ENCODE peak calls at places on chromosomes 11 and 22, in five cellular contexts. One of them, this sample, is unnamed.

GRCh38 chr11:110761994-110762393 is 49.8 kb upstream of the ARHGAP20 start:
- DNase-seq in colonic mucosa: no peak
- DNase-seq in psoas muscle: no peak
- DNase-seq in upper lobe of right lung: no peak
- DNase-seq in fibroblast of lung: no peak
- DNase-seq in this sample: peak; percentile 65

GRCh38 chr22:35392357-35392756 is 7.6 kb upstream of the MCM5 start:
- DNase-seq in colonic mucosa: no peak
- DNase-seq in psoas muscle: no peak
- DNase-seq in upper lobe of right lung: no peak
- DNase-seq in fibroblast of lung: no peak
- DNase-seq in this sample: no peak

GRCh38 chr22:44561139-44561840 is 63.3 kb upstream of the RTL6 start:
- DNase-seq in colonic mucosa: no peak
- DNase-seq in psoas muscle: no peak
- DNase-seq in upper lobe of right lung: peak; percentile 13
- DNase-seq in fibroblast of lung: no peak
- DNase-seq in this sample: no peak

GRCh38 chr11:87597696-87598095 is 560.0 kb downstream of the TMEM135 start:
- DNase-seq in colonic mucosa: no peak
- DNase-seq in psoas muscle: no peak
- DNase-seq in upper lobe of right lung: no peak
- DNase-seq in fibroblast of lung: peak; percentile 31
- DNase-seq in this sample: no peak

GRCh38 chr11:10638285-10638684 is 55.3 kb downstream of the IRAG1 start:
- DNase-seq in colonic mucosa: no peak
- DNase-seq in psoas muscle: no peak
- DNase-seq in upper lobe of right lung: no peak
- DNase-seq in fibroblast of lung: peak; percentile 82
- DNase-seq in this sample: no peak

GRCh38 chr22:23769321-23769965 is 1.7 kb upstream of the CHCHD10 start:
- DNase-seq in colonic mucosa: no peak
- DNase-seq in psoas muscle: no peak
- DNase-seq in upper lobe of right lung: no peak
- DNase-seq in fibroblast of lung: no peak
- DNase-seq in this sample: no peak

GRCh38 chr11:88522624-88523361 is 185.3 kb upstream of the CTSC start:
- DNase-seq in colonic mucosa: no peak
- DNase-seq in psoas muscle: no peak
- DNase-seq in upper lobe of right lung: no peak
- DNase-seq in fibroblast of lung: no peak
- DNase-seq in this sample: no peak

GRCh38 chr11:17528181-17528691 is 16.0 kb downstream of the USH1C start:
- DNase-seq in colonic mucosa: peak; percentile 48
- DNase-seq in psoas muscle: peak; percentile 71
- DNase-seq in upper lobe of right lung: no peak
- DNase-seq in fibroblast of lung: peak; percentile 11
- DNase-seq in this sample: peak; percentile 42

GRCh38 chr11:9039863-9040262 is 36.1 kb upstream of the NRIP3 start:
- DNase-seq in colonic mucosa: no peak
- DNase-seq in psoas muscle: no peak
- DNase-seq in upper lobe of right lung: no peak
- DNase-seq in fibroblast of lung: no peak
- DNase-seq in this sample: no peak

GRCh38 chr11:123360267-123360936 is 69.7 kb upstream of the GRAMD1B start:
- DNase-seq in colonic mucosa: no peak
- DNase-seq in psoas muscle: no peak
- DNase-seq in upper lobe of right lung: no peak
- DNase-seq in fibroblast of lung: no peak
- DNase-seq in this sample: no peak

GRCh38 chr11:107565219-107565937 is at the start of gene ALKBH8:
- DNase-seq in colonic mucosa: peak; percentile 83
- DNase-seq in psoas muscle: peak; percentile 87
- DNase-seq in upper lobe of right lung: peak; percentile 86
- DNase-seq in fibroblast of lung: peak; percentile 62
- DNase-seq in this sample: peak; percentile 75

GRCh38 chr22:43693245-43693644 is 118.9 kb downstream of the EFCAB6 start:
- DNase-seq in colonic mucosa: no peak
- DNase-seq in psoas muscle: no peak
- DNase-seq in upper lobe of right lung: no peak
- DNase-seq in fibroblast of lung: no peak
- DNase-seq in this sample: no peak

GRCh38 chr22:36362819-36363377 is 24.9 kb downstream of the MYH9 start:
- DNase-seq in colonic mucosa: no peak
- DNase-seq in psoas muscle: no peak
- DNase-seq in upper lobe of right lung: no peak
- DNase-seq in fibroblast of lung: peak; percentile 62
- DNase-seq in this sample: no peak

GRCh38 chr11:35736952-35737351 is 74.4 kb downstream of the TRIM44 start:
- DNase-seq in colonic mucosa: no peak
- DNase-seq in psoas muscle: no peak
- DNase-seq in upper lobe of right lung: no peak
- DNase-seq in fibroblast of lung: no peak
- DNase-seq in this sample: no peak

GRCh38 chr22:26828311-26828710 is 170.9 kb downstream of the MIAT start:
- DNase-seq in colonic mucosa: no peak
- DNase-seq in psoas muscle: no peak
- DNase-seq in upper lobe of right lung: no peak
- DNase-seq in fibroblast of lung: no peak
- DNase-seq in this sample: no peak

GRCh38 chr11:84069048-84069447 is 782.9 kb upstream of the CCDC90B start:
- DNase-seq in colonic mucosa: no peak
- DNase-seq in psoas muscle: no peak
- DNase-seq in upper lobe of right lung: no peak
- DNase-seq in fibroblast of lung: no peak
- DNase-seq in this sample: no peak

GRCh38 chr11:32478277-32478731 is 43.0 kb upstream of the WT1 start:
- DNase-seq in colonic mucosa: no peak
- DNase-seq in psoas muscle: no peak
- DNase-seq in upper lobe of right lung: no peak
- DNase-seq in fibroblast of lung: no peak
- DNase-seq in this sample: no peak

GRCh38 chr11:84164722-84165121 is 878.6 kb upstream of the CCDC90B start:
- DNase-seq in colonic mucosa: no peak
- DNase-seq in psoas muscle: no peak
- DNase-seq in upper lobe of right lung: no peak
- DNase-seq in fibroblast of lung: peak; percentile 40
- DNase-seq in this sample: no peak

GRCh38 chr11:106344392-106344791 is 266.9 kb downstream of the AASDHPPT start:
- DNase-seq in colonic mucosa: no peak
- DNase-seq in psoas muscle: no peak
- DNase-seq in upper lobe of right lung: no peak
- DNase-seq in fibroblast of lung: peak; percentile 68
- DNase-seq in this sample: no peak

GRCh38 chr11:57476883-57477506 is 16.7 kb downstream of the RTN4RL2 start:
- DNase-seq in colonic mucosa: peak; percentile 67
- DNase-seq in psoas muscle: peak; percentile 82
- DNase-seq in upper lobe of right lung: peak; percentile 79
- DNase-seq in fibroblast of lung: peak; percentile 36
- DNase-seq in this sample: no peak

GRCh38 chr11:132448334-132448995 is 1078.0 kb downstream of the NTM start:
- DNase-seq in colonic mucosa: no peak
- DNase-seq in psoas muscle: no peak
- DNase-seq in upper lobe of right lung: no peak
- DNase-seq in fibroblast of lung: peak; percentile 79
- DNase-seq in this sample: no peak

GRCh38 chr11:119179342-119179741 is 5.9 kb upstream of the NHERF4 start:
- DNase-seq in colonic mucosa: no peak
- DNase-seq in psoas muscle: no peak
- DNase-seq in upper lobe of right lung: no peak
- DNase-seq in fibroblast of lung: no peak
- DNase-seq in this sample: no peak

DNA sequence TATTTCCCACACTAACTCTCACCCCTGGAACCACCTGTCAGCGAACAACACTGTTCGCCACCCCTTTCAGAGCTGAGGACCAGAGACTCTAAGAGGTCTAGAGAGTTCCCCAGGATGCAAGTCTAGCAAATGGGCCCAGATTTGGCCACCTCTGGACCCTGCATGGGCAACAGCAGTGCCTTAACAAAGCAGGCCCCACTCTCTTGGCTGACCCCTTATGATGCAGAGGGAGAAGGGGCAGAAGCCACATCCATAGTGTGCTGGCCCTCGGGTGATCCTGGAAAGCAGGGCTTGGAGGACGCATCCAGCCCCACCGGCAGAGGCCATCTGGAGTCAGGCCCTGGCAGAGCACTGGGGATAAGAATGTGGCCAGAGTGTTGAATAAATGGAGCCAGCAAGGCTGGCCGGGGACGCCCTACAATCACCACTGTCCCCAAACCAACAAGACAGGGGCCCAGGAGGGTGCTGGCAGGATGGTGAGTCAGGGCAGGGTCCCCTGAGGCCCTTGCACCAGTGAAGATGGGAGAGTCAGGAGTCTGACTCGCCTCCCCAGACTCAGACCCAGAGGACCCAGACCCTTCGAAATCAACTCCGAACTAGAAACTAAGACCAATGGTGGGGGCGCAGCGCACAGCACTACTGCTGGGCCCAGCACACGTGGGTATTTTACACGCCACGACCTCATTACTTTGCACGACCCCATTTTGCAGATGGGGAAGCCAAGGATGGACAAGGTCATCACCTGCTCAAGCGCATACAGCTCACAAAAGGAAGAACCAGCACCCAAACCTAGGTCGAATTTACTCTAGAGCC is 6.5 kb downstream of the CSNK1E start:
- DNase-seq in colonic mucosa: no peak
- DNase-seq in psoas muscle: peak; percentile 69
- DNase-seq in upper lobe of right lung: no peak
- DNase-seq in fibroblast of lung: no peak
- DNase-seq in this sample: no peak
- H3K4me1 ChIP-seq in colonic mucosa: peaks cover 4% of the 10 kb centered on the region
- H3K4me1 ChIP-seq in psoas muscle: peaks cover 75% of the 10 kb centered on the region
- H3K4me1 ChIP-seq in upper lobe of right lung: peaks cover 57% of the 10 kb centered on the region
- H3K4me1 ChIP-seq in fibroblast of lung: peaks cover 53% of the 10 kb centered on the region
- H3K4me1 ChIP-seq in this sample: peaks cover 44% of the 10 kb centered on the region

GRCh38 chr11:72704783-72705287 is 30.6 kb upstream of the PDE2A start:
- DNase-seq in colonic mucosa: no peak
- DNase-seq in psoas muscle: no peak
- DNase-seq in upper lobe of right lung: no peak
- DNase-seq in fibroblast of lung: no peak
- DNase-seq in this sample: no peak
- H3K36me3 ChIP-seq in colonic mucosa: peaks cover 19% of the 10 kb centered on the region
- H3K36me3 ChIP-seq in psoas muscle: no peaks in the 10 kb centered on the region
- H3K36me3 ChIP-seq in upper lobe of right lung: peaks cover 96% of the 10 kb centered on the region
- H3K36me3 ChIP-seq in fibroblast of lung: peaks cover 21% of the 10 kb centered on the region
- H3K36me3 ChIP-seq in this sample: peaks cover 5% of the 10 kb centered on the region

GRCh38 chr22:46577361-46578249 is 40.2 kb upstream of the CELSR1 start:
- DNase-seq in colonic mucosa: no peak
- DNase-seq in psoas muscle: peak; percentile 73
- DNase-seq in upper lobe of right lung: peak; percentile 76
- DNase-seq in fibroblast of lung: no peak
- DNase-seq in this sample: no peak
- H3K4me1 ChIP-seq in colonic mucosa: peaks cover 31% of the 10 kb centered on the region
- H3K4me1 ChIP-seq in psoas muscle: peaks cover 50% of the 10 kb centered on the region
- H3K4me1 ChIP-seq in upper lobe of right lung: peaks cover 64% of the 10 kb centered on the region
- H3K4me1 ChIP-seq in fibroblast of lung: no peaks in the 10 kb centered on the region
- H3K4me1 ChIP-seq in this sample: peaks cover 19% of the 10 kb centered on the region

DNA sequence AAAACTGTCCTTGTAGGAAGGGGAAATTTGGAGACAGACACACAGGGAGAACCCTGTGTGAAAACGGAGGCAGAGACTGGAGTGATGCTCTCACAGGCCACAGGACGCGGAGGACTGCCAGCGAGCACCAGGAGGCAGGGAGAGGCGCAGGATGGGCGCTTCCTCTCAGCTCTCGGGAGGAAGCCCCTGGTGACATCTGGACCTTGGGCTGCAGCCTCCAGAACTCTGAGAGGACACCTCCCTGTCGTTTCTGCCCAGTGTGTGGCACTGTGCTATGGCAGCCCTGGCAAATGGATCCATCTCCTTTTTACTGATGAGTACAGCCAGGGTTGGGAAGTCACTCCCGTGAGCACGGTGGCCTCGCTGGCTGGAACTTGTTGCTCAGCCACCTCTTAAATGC is 73.9 kb downstream of the LRRC32 start:
- DNase-seq in colonic mucosa: no peak
- DNase-seq in psoas muscle: no peak
- DNase-seq in upper lobe of right lung: no peak
- DNase-seq in fibroblast of lung: no peak
- DNase-seq in this sample: no peak
- H3K36me3 ChIP-seq in colonic mucosa: no peaks in the 10 kb centered on the region
- H3K36me3 ChIP-seq in psoas muscle: no peaks in the 10 kb centered on the region
- H3K36me3 ChIP-seq in upper lobe of right lung: no peaks in the 10 kb centered on the region
- H3K36me3 ChIP-seq in fibroblast of lung: no peaks in the 10 kb centered on the region
- H3K36me3 ChIP-seq in this sample: no peaks in the 10 kb centered on the region

GRCh38 chr11:68273056-68273738 is 1.4 kb upstream of the C11orf24 start:
- DNase-seq in colonic mucosa: no peak
- DNase-seq in psoas muscle: no peak
- DNase-seq in upper lobe of right lung: no peak
- DNase-seq in fibroblast of lung: no peak
- DNase-seq in this sample: no peak
- H3K4me1 ChIP-seq in colonic mucosa: peaks cover 8% of the 10 kb centered on the region
- H3K4me1 ChIP-seq in psoas muscle: peaks cover 25% of the 10 kb centered on the region
- H3K4me1 ChIP-seq in upper lobe of right lung: peaks cover 25% of the 10 kb centered on the region
- H3K4me1 ChIP-seq in fibroblast of lung: peaks cover 7% of the 10 kb centered on the region
- H3K4me1 ChIP-seq in this sample: peaks cover 7% of the 10 kb centered on the region

GRCh38 chr22:21012446-21013407 is 2.2 kb upstream of the P2RX6 start:
- DNase-seq in colonic mucosa: no peak
- DNase-seq in psoas muscle: no peak
- DNase-seq in upper lobe of right lung: no peak
- DNase-seq in fibroblast of lung: no peak
- DNase-seq in this sample: no peak
- H3K36me3 ChIP-seq in colonic mucosa: no peaks in the 10 kb centered on the region
- H3K36me3 ChIP-seq in psoas muscle: no peaks in the 10 kb centered on the region
- H3K36me3 ChIP-seq in upper lobe of right lung: no peaks in the 10 kb centered on the region
- H3K36me3 ChIP-seq in fibroblast of lung: no peaks in the 10 kb centered on the region
- H3K36me3 ChIP-seq in this sample: no peaks in the 10 kb centered on the region

DNA sequence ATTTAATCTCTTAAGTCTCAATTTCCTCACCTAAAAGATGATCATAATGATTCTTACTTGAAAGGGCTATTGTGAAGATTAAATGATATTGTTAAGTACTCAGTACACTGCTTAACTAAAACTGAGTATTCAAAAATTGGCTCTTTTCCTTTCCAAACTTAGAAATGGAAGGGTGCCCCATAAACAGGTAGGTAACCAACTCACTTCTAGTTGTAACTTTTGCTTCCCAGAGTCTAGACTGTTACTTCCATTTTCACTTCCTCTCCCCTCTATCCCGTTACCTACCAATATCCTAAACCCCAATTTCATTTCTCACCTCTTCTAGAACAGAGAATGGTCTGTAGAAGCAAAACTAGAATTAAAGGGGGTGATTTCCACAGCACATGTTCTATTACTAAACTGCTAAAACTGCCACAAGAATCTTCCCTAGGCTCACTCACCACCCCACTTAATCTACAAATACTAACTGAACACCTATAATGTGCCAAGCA is 50.0 kb downstream of the RRAS2 start:
- DNase-seq in colonic mucosa: no peak
- DNase-seq in psoas muscle: no peak
- DNase-seq in upper lobe of right lung: no peak
- DNase-seq in fibroblast of lung: no peak
- DNase-seq in this sample: no peak
- H3K4me1 ChIP-seq in colonic mucosa: peaks cover 13% of the 10 kb centered on the region
- H3K4me1 ChIP-seq in psoas muscle: peaks cover 59% of the 10 kb centered on the region
- H3K4me1 ChIP-seq in upper lobe of right lung: peaks cover 25% of the 10 kb centered on the region
- H3K4me1 ChIP-seq in fibroblast of lung: peaks cover 9% of the 10 kb centered on the region
- H3K4me1 ChIP-seq in this sample: peaks cover 4% of the 10 kb centered on the region

GRCh38 chr11:74620537-74620936 is 28.2 kb downstream of the POLD3 start:
- DNase-seq in colonic mucosa: no peak
- DNase-seq in psoas muscle: no peak
- DNase-seq in upper lobe of right lung: no peak
- DNase-seq in fibroblast of lung: no peak
- DNase-seq in this sample: no peak
- H3K36me3 ChIP-seq in colonic mucosa: no peaks in the 10 kb centered on the region
- H3K36me3 ChIP-seq in psoas muscle: no peaks in the 10 kb centered on the region
- H3K36me3 ChIP-seq in upper lobe of right lung: peaks cover 38% of the 10 kb centered on the region
- H3K36me3 ChIP-seq in fibroblast of lung: peaks cover 2% of the 10 kb centered on the region
- H3K36me3 ChIP-seq in this sample: peaks cover 2% of the 10 kb centered on the region